ENCODE peak calls at places on chromosomes 5 and 9, in seven cellular contexts. N, Q, T, S, E, U and W are unnamed samples.

GRCh38 chr5:34749431-34749872 is 89.5 kb upstream of the TTC23L start:
- DNase-seq in N (no peak), Q (peak), T (peak), S (peak), E (no peak), U (no peak), W (no peak)

GRCh38 chr9:111712369-111712768 is 51.0 kb downstream of the GNG10 start:
- DNase-seq in N (no peak), Q (no peak), T (no peak), S (no peak), E (no peak), U (no peak), W (no peak)

GRCh38 chr5:170885779-170886178 is 24.0 kb downstream of the RANBP17 start:
- DNase-seq in N (no peak), Q (peak), T (no peak), S (no peak), E (no peak), U (no peak), W (no peak)

GRCh38 chr5:124061663-124062062 is 549.7 kb downstream of the CSNK1G3 start:
- DNase-seq in N (no peak), Q (peak), T (no peak), S (peak), E (no peak), U (no peak), W (no peak)

GRCh38 chr5:8829322-8830029 is 716.4 kb downstream of the SEMA5A start:
- DNase-seq in N (peak), Q (peak), T (peak), S (peak), E (no peak), U (no peak), W (no peak)

GRCh38 chr9:20144255-20144654 is 355.4 kb upstream of the SLC24A2 start:
- DNase-seq in N (no peak), Q (no peak), T (no peak), S (peak), E (no peak), U (no peak), W (peak)

GRCh38 chr5:68306361-68307014 is 90.9 kb downstream of the PIK3R1 start:
- DNase-seq in N (no peak), Q (no peak), T (peak), S (no peak), E (no peak), U (no peak), W (no peak)

GRCh38 chr9:129968690-129969485 is 74.1 kb downstream of the FNBP1 start:
- DNase-seq in N (peak), Q (peak), T (peak), S (peak), E (no peak), U (no peak), W (no peak)

GRCh38 chr5:158943057-158943456 is 156.7 kb downstream of the EBF1 start:
- DNase-seq in N (peak), Q (peak), T (peak), S (peak), E (no peak), U (no peak), W (no peak)

GRCh38 chr9:131640438-131641181 is 95.3 kb downstream of the PRRT1B start:
- DNase-seq in N (no peak), Q (no peak), T (no peak), S (no peak), E (no peak), U (no peak), W (no peak)

GRCh38 chr9:107422189-107422802 is 67.3 kb downstream of the KLF4 start:
- DNase-seq in N (peak), Q (peak), T (peak), S (peak), E (peak), U (peak), W (peak)

GRCh38 chr5:106601605-106602004 is 1069.1 kb downstream of the EFNA5 start:
- DNase-seq in N (no peak), Q (no peak), T (peak), S (no peak), E (no peak), U (no peak), W (no peak)

GRCh38 chr5:160039810-160040470 is 31.0 kb downstream of the TTC1 start:
- DNase-seq in N (no peak), Q (no peak), T (peak), S (no peak), E (no peak), U (no peak), W (no peak)

GRCh38 chr5:80793354-80793753 is 138.6 kb upstream of the DHFR start:
- DNase-seq in N (peak), Q (no peak), T (peak), S (no peak), E (no peak), U (no peak), W (no peak)

GRCh38 chr5:45038366-45038987 is 229.7 kb downstream of the MRPS30 start:
- DNase-seq in N (peak), Q (peak), T (peak), S (peak), E (no peak), U (peak), W (peak)

GRCh38 chr5:71786337-71787060 is 67.4 kb downstream of the CARTPT start:
- DNase-seq in N (no peak), Q (no peak), T (no peak), S (no peak), E (no peak), U (peak), W (no peak)

GRCh38 chr5:1316941-1317340 is 22.1 kb upstream of the TERT start:
- DNase-seq in N (no peak), Q (no peak), T (no peak), S (no peak), E (no peak), U (no peak), W (no peak)

GRCh38 chr9:85502815-85503643 is 238.7 kb downstream of the AGTPBP1 start:
- DNase-seq in N (no peak), Q (no peak), T (no peak), S (no peak), E (no peak), U (no peak), W (no peak)

GRCh38 chr9:2337131-2337530 is 284.5 kb upstream of the VLDLR start:
- DNase-seq in N (no peak), Q (no peak), T (no peak), S (no peak), E (no peak), U (no peak), W (no peak)

GRCh38 chr9:81535542-81536241 is 153.7 kb downstream of the TLE1 start:
- DNase-seq in N (peak), Q (peak), T (peak), S (no peak), E (no peak), U (no peak), W (no peak)

GRCh38 chr9:94622087-94622486 is 17.2 kb downstream of the FBP1 start:
- DNase-seq in N (no peak), Q (no peak), T (no peak), S (no peak), E (no peak), U (no peak), W (no peak)

GRCh38 chr9:107644774-107645463 is 155.3 kb upstream of the KLF4 start:
- DNase-seq in N (no peak), Q (peak), T (no peak), S (no peak), E (no peak), U (no peak), W (no peak)

GRCh38 chr9:119951090-119951489 is 581.9 kb upstream of the BRINP1 start:
- DNase-seq in N (no peak), Q (peak), T (no peak), S (peak), E (no peak), U (no peak), W (no peak)

GRCh38 chr9:126671381-126671831 is 57.7 kb downstream of the LMX1B start:
- DNase-seq in N (no peak), Q (no peak), T (no peak), S (no peak), E (no peak), U (no peak), W (peak)

GRCh38 chr5:67416133-67416937 is 219.7 kb upstream of the CD180 start:
- DNase-seq in N (no peak), Q (no peak), T (no peak), S (no peak), E (no peak), U (no peak), W (no peak)

GRCh38 chr5:50711280-50711679 is 44.8 kb downstream of the PARP8 start:
- DNase-seq in N (peak), Q (peak), T (no peak), S (peak), E (no peak), U (peak), W (no peak)

GRCh38 chr5:169663537-169663936 is 26.5 kb downstream of the DOCK2 start:
- DNase-seq in N (no peak), Q (no peak), T (no peak), S (no peak), E (no peak), U (no peak), W (no peak)

GRCh38 chr5:150590979-150591411 is 49.5 kb upstream of the SYNPO start:
- DNase-seq in N (no peak), Q (no peak), T (no peak), S (no peak), E (no peak), U (no peak), W (peak)

GRCh38 chr5:56532411-56532935 is 282.9 kb upstream of the MAP3K1 start:
- DNase-seq in N (no peak), Q (no peak), T (no peak), S (no peak), E (no peak), U (no peak), W (no peak)

DNA sequence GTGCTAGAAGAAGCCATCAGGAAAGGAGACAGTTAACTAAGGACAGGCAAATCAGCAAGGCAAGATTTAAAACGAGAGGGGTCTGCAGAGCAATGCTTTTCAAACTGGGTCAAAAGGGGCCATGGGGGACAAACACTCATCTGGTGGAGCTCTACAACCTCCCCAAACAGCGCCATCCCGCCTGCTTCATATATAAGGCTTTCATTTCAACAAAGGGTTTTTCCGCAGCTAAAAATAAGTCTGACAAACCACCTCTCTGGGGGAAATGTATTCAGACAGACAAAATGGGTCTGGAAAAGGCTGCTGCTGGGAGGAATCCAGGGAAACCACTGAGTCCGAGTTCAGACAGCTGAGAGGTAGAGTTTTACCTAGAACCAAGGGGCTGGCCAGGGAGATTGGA is 8.3 kb upstream of the SEPTIN8 start:
- DNase-seq in N (no peak), Q (no peak), T (no peak), S (peak), E (no peak), U (no peak), W (no peak)
- TF ChIP-seq CTCF in N (no peak), Q (no peak), T (no peak), S (no peak), E (no peak), U (no peak), W (no peak)

DNA sequence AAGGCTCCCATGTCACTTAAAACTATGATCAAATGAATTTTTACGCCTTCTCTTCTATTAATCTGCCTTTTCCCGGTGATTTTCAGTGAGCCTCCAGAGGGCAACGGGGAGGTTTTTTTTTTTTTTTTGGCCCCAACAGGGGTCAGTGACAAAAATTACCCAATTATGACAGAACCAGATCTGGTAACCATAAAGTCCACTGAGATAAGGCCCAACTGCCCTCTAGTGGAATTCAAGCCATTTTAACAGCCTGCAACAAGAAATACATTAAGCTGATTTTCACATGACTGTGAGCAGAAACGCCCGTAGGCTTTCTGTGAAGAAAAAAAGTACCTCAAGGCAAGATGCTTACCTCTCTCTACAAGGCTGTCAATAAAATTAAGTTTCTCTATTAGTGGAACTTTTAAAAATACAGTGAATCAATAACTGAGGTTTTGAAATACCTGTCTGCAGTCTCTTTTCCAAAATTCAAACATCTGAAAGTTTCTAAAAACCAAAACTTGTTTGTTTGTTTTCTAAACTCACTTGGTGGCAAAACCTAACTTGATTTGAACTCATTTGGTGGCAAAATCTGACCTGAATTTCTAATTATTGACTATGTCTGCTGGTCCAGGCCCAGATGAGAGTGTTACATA is 49.7 kb upstream of the FST start:
- DNase-seq in N (peak), Q (peak), T (peak), S (peak), E (no peak), U (peak), W (no peak)
- TF ChIP-seq CTCF in N (peak), Q (peak), T (peak), S (peak), E (peak), U (peak), W (peak)

GRCh38 chr9:95875305-95876137 is at the start of gene ERCC6L2:
- DNase-seq in N (peak), Q (peak), T (peak), S (peak), E (peak), U (peak), W (peak)

GRCh38 chr9:95876138-95876444 is 600 bp downstream of the ERCC6L2 start:
- DNase-seq in N (no peak), Q (no peak), T (no peak), S (no peak), E (no peak), U (no peak), W (no peak)

GRCh38 chr9:95876595-95876994 is 1.1 kb downstream of the ERCC6L2 start:
- DNase-seq in N (peak), Q (peak), T (peak), S (no peak), E (no peak), U (peak), W (no peak)

GRCh38 chr9:95874303-95874988 is 1.0 kb upstream of the ERCC6L2 start:
- DNase-seq in N (peak), Q (peak), T (peak), S (no peak), E (no peak), U (no peak), W (no peak)

DNA sequence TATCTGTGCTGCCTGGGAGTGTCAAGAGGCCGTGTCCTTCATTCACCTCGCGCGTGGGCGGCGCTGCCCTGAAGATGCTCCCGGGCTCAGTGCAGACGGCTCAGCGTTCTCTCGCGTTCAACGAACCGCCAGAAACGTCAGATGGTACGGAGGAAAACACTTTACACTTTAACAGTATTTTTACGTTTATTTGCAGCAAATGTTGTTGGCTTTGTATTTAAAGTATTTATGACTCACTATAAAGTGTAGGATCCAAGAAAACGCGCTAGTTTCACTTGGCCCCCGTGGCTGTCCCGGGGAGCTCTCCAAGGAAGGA is 544 bp upstream of the ERCC6L2 start:
- DNase-seq in N (peak), Q (peak), T (peak), S (no peak), E (no peak), U (peak), W (peak)
- TF ChIP-seq CTCF in N (no peak), Q (no peak), T (no peak), S (no peak), E (no peak), U (no peak), W (no peak)

GRCh38 chr5:73945505-73945904 is 319.5 kb downstream of the ARHGEF28 start:
- DNase-seq in N (no peak), Q (no peak), T (no peak), S (no peak), E (no peak), U (no peak), W (no peak)
- TF ChIP-seq CTCF in N (peak), Q (peak), T (peak), S (peak), E (peak), U (peak), W (no peak)

DNA sequence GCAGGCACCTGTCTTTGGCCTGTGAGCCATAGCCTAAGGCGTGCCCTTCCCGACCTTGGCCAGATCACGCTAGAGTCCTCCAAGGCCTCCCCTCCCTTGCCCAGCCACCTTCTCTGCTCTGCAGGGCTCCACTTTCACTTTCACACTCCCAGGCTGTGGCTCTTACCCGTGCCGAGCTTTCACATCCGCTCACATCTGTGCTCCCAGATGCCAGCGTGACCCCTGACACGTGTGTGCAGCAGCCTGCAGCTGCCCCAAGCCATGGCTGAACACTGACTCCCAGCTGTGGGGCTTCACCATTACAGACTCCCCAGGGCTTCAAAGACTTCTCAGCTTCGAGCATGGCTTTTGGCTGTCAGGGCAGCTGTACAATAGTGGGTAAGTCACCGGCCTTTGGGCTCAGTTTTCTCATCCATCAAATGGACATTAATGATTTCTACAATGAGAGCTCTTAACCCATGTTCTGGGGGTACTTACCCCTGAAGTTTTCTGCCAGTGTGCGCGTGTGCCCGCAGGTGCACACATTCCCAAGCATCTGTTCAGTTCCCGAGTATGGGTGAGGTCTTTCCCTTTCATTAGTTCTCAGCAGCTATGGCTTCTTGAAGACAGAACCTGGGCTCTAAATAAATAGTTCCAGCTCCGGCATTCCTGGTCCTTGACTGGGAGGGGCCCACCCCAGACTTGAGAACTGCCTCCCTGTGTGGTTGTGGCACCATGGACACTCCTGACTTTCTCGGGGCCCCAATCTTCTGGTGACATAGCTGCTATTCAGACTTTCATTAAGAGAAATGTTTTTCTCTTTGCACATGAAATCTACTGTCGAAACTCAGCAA is 118.6 kb downstream of the RGS3 start:
- DNase-seq in N (no peak), Q (peak), T (no peak), S (peak), E (no peak), U (peak), W (peak)
- TF ChIP-seq CTCF in N (no peak), Q (peak), T (no peak), S (peak), E (no peak), U (peak), W (no peak)

DNA sequence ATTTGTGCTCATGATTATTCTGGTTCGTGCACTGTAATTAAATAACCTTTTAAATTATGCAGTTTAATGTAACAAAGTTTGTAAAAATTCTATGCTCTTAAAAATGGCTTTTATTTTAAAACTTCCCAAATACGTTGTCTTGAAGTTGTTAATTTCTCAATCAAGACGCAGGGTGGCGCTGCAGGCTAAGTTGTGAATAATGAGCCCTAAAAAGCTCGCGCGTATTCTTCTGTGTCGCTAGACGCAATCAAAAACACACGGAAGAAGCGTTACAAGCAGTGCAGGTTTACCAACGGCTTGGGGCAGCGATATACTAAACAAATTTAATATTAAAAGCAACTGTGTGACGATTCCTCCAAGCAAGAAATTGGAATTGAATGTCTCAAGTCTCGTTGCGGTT is at the start of gene PCDHB4:
- DNase-seq in N (no peak), Q (no peak), T (no peak), S (no peak), E (no peak), U (no peak), W (no peak)
- TF ChIP-seq CTCF in N (no peak), Q (peak), T (peak), S (no peak), E (no peak), U (no peak), W (no peak)

GRCh38 chr5:131170540-131171275 is at the start of gene LYRM7:
- DNase-seq in N (peak), Q (peak), T (peak), S (peak), E (peak), U (peak), W (peak)
- TF ChIP-seq CTCF in N (no peak), Q (peak), T (no peak), S (no peak), E (peak), U (no peak), W (no peak)

GRCh38 chr9:22009563-22009867 is 410 bp upstream of the CDKN2B start:
- DNase-seq in N (no peak), Q (no peak), T (no peak), S (no peak), E (no peak), U (no peak), W (no peak)

GRCh38 chr9:22005083-22005699 is 3.9 kb downstream of the CDKN2B start:
- DNase-seq in N (no peak), Q (no peak), T (no peak), S (peak), E (no peak), U (peak), W (peak)

GRCh38 chr9:22008662-22009562 is at the start of gene CDKN2B:
- DNase-seq in N (peak), Q (peak), T (peak), S (peak), E (peak), U (peak), W (peak)

GRCh38 chr9:22002038-22002437 is 7.1 kb downstream of the CDKN2B start:
- DNase-seq in N (no peak), Q (no peak), T (no peak), S (no peak), E (no peak), U (no peak), W (no peak)

GRCh38 chr9:22005700-22006605 is 3.2 kb downstream of the CDKN2B start:
- DNase-seq in N (no peak), Q (no peak), T (peak), S (peak), E (no peak), U (peak), W (peak)
- TF ChIP-seq CTCF in N (no peak), Q (no peak), T (peak), S (no peak), E (no peak), U (no peak), W (no peak)

GRCh38 chr5:127865273-127865672 is 162.1 kb downstream of the CCDC192 start:
- DNase-seq in N (no peak), Q (no peak), T (no peak), S (no peak), E (no peak), U (no peak), W (no peak)
- TF ChIP-seq CTCF in N (no peak), Q (no peak), T (peak), S (no peak), E (peak), U (no peak), W (no peak)